ENCODE peak calls at places on chromosomes 1 and 21, in five cellular contexts. P is K562, A is SK-N-SH, E is GM12878, T is HepG2. L is an unnamed sample.

GRCh38 chr1:24558902-24559791 is 3.3 kb downstream of the NCMAP start:
- DNase-seq in P (no peak), A (peak), E (no peak), T (peak), L (no peak)

GRCh38 chr1:168469690-168470089 is 74.1 kb downstream of the XCL2 start:
- DNase-seq in P (peak), A (peak), E (no peak), T (no peak), L (peak)

GRCh38 chr1:84299536-84300260 is 1.8 kb upstream of the SAMD13 start:
- DNase-seq in P (peak), A (no peak), E (no peak), T (no peak), L (no peak)

GRCh38 chr1:3031401-3032221 is 10.3 kb downstream of the ACTRT2 start:
- DNase-seq in P (no peak), A (no peak), E (no peak), T (no peak), L (no peak)

GRCh38 chr1:43382027-43382771 is 7.4 kb downstream of the MED8 start:
- DNase-seq in P (no peak), A (no peak), E (no peak), T (no peak), L (no peak)

GRCh38 chr1:47881505-47882442 is 115.4 kb downstream of the TRABD2B start:
- DNase-seq in P (no peak), A (peak), E (no peak), T (no peak), L (no peak)

GRCh38 chr1:65812065-65812464 is 19.4 kb downstream of the PDE4B start:
- DNase-seq in P (peak), A (no peak), E (peak), T (no peak), L (no peak)

GRCh38 chr1:22582670-22583635 is 19.7 kb downstream of the EPHA8 start:
- DNase-seq in P (no peak), A (peak), E (no peak), T (no peak), L (no peak)

GRCh38 chr1:234609528-234610042 is 393 bp downstream of the IRF2BP2 start:
- DNase-seq in P (peak), A (peak), E (no peak), T (no peak), L (no peak)

GRCh38 chr1:202858306-202858705 is 30.6 kb downstream of the RABIF start:
- DNase-seq in P (no peak), A (no peak), E (no peak), T (no peak), L (no peak)

GRCh38 chr1:10401281-10401680 is 2.4 kb downstream of the PGD start:
- DNase-seq in P (no peak), A (no peak), E (no peak), T (peak), L (no peak)

GRCh38 chr1:152071123-152071522 is 17.7 kb downstream of the TCHHL1 start:
- DNase-seq in P (peak), A (no peak), E (no peak), T (no peak), L (no peak)

GRCh38 chr1:180261524-180262160 is 31.6 kb downstream of the LHX4 start:
- DNase-seq in P (no peak), A (no peak), E (no peak), T (no peak), L (no peak)

GRCh38 chr1:220045356-220046051 is 801 bp downstream of the EPRS1 start:
- DNase-seq in P (peak), A (peak), E (no peak), T (peak), L (no peak)

GRCh38 chr1:214588963-214589597 is 13.9 kb upstream of the CENPF start:
- DNase-seq in P (no peak), A (no peak), E (no peak), T (no peak), L (no peak)

GRCh38 chr21:46555678-46556077 is 49.2 kb downstream of the S100B start:
- DNase-seq in P (no peak), A (no peak), E (no peak), T (no peak), L (no peak)

GRCh38 chr1:206706806-206707205 is 22.1 kb downstream of the MAPKAPK2 start:
- DNase-seq in P (no peak), A (no peak), E (no peak), T (no peak), L (no peak)

GRCh38 chr1:68293122-68293521 is 60.8 kb upstream of the WLS start:
- DNase-seq in P (no peak), A (no peak), E (no peak), T (no peak), L (no peak)

DNA sequence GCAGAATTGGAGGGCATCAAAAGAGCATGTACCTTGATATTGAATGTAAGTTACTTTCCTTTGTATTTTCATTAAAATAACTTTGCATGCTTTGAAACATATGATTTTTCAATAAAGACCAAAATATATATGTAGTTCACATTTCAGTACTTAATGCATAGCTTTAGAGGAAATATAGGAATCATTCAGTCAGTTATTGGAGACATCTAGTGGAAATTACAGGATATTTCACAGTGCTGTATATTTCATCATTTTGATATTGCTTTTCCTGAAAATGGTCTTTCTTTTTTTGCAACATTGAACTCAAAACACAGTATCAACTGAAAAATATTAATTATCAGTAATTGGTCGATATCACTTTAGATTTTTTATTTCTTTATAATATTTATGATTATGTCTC is 375.8 kb downstream of the NCAM2 start:
- DNase-seq in P (no peak), A (no peak), E (no peak), T (no peak), L (no peak)
- TF ChIP-seq FOXM1 in P (no peak), A (no peak), E (no peak), T (no peak), L (no peak)

DNA sequence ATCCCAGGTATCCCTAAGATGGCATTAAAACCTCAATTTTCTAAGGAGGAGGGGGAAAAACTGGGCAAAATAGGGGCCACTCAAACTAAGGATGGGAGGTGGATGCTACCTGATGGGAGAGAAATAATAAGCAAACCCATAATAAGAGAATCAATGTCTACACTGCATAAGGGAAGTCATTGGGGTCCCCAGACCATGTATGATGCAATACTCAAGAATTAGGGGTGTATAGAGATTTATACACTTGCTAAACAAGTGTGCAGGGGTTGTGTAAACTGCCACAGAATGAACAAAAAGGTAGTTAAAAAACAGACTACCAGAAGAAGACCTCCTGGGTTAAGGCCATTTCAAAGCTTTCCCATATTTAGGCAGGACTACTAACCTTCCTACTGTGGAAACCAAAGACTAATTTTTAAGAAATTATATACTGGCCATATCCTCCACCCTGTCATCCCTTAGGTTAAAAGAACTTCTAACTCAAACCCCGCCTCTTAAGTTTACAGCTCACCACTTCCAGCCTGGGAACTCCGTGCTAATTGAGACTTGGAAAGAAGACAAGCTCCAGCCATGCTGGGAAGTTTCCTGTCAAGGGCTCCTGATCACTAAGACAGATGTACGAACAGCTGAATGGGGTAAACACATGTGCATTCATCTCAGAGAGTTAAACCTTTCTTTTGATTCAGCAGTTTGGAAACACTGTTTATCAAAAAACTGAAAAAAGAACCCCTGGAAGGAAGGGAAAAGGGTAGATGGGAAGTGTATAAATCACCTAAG is 64.4 kb upstream of the TLR5 start:
- DNase-seq in P (no peak), A (no peak), E (no peak), T (no peak), L (no peak)
- TF ChIP-seq FOXM1 in P (no peak), A (no peak), E (no peak), T (no peak), L (no peak)

DNA sequence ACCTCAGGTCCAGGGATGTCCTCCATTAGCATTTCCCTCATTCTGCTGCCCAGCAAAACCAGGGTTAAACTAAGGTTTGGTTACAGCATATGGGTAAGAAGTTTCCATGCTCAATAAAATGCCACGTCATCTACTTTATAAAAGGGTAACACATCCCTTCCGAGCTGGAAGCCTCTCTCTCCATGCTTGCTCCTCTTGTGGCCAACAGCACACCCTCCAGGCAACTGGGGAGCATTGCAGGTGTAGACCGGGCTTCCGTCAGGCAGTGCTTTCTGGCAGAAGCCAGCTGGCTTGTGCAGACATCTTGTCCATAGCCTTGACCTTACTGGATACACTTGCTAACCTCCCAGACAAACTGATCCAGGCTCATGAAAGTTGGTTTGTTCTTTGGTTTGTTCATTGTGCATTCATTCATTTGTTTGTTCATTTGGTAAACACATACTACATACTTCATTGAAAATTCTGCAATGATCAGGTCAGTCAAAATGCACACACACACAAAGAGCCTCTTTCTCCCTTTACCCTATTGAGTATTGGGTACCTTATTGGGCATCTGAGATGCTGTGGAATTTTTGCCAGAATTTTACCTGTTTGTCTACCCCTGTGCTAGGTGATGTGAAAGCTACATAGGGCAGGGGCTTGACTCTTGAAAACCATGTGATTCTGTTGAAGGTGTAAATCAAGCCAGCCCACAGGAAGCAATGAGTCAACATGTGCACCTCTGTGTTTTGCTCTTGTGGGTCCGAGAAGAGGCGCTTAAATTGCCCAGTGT is 422.8 kb downstream of the CAMTA1 start:
- DNase-seq in P (peak), A (peak), E (no peak), T (peak), L (peak)
- TF ChIP-seq FOXM1 in P (no peak), A (no peak), E (no peak), T (no peak), L (no peak)

GRCh38 chr21:33064623-33064996 is 5.3 kb upstream of the OLIG1 start:
- DNase-seq in P (no peak), A (no peak), E (no peak), T (no peak), L (no peak)
- TF ChIP-seq FOXM1 in P (no peak), A (no peak), E (no peak), T (no peak), L (no peak)

GRCh38 chr1:204697893-204698292 is 12.4 kb upstream of the LRRN2 start:
- DNase-seq in P (no peak), A (no peak), E (no peak), T (no peak), L (no peak)
- TF ChIP-seq FOXM1 in P (no peak), A (no peak), E (no peak), T (no peak), L (no peak)

DNA sequence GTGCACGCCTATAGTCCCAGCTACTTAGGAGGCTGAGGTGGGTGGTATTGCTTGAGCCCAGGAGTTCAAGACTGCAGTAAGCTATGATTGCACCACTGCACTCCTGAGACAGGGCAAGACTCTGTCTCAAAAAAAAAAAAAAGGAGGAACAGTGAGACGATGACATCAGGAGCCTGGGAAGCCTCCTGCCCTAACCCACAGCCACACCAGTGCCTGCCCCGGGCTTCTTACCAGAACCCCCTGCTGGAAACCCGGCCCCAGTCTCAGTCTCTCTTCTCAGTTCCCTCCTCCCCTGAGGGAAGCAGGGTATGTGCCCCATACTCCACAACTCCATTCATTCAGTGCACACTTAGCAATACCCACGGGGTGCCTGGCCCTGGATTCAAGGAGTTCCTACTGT is 9.1 kb downstream of the COL8A2 start:
- DNase-seq in P (no peak), A (peak), E (no peak), T (no peak), L (no peak)
- TF ChIP-seq FOXM1 in P (no peak), A (no peak), E (no peak), T (no peak), L (no peak)